ENCODE peak calls at places on chromosomes 16 and 17, in seven cellular contexts. F, B, O, P, G, I and Q are unnamed samples. For H3K79me1, the result is how much of the 10 kb centered on the place peaks cover.

GRCh38 chr16:50531901-50532300 is 16.3 kb upstream of the NKD1 start:
- DNase-seq in F (no peak), B (no peak), O (no peak), P (no peak), G (no peak), I (no peak), Q (no peak)

GRCh38 chr17:41937970-41938851 is 7.8 kb downstream of the ODAD4 start:
- DNase-seq in F (no peak), B (no peak), O (no peak), P (no peak), G (no peak), I (no peak), Q (no peak)

GRCh38 chr17:41060052-41060604 is at the start of gene KRTAP2-3:
- DNase-seq in F (peak), B (no peak), O (peak), P (peak), G (no peak), I (peak), Q (no peak)

GRCh38 chr17:6427284-6427781 is 7.6 kb downstream of the AIPL1 start:
- DNase-seq in F (peak), B (no peak), O (no peak), P (peak), G (no peak), I (no peak), Q (no peak)

GRCh38 chr17:14305785-14306496 is 5.1 kb downstream of the HS3ST3B1 start:
- DNase-seq in F (no peak), B (peak), O (no peak), P (peak), G (no peak), I (no peak), Q (no peak)

GRCh38 chr17:64377769-64378282 is 12.8 kb downstream of the PECAM1 start:
- DNase-seq in F (peak), B (no peak), O (no peak), P (peak), G (no peak), I (no peak), Q (no peak)

GRCh38 chr17:27153005-27153404 is 140.9 kb upstream of the WSB1 start:
- DNase-seq in F (peak), B (no peak), O (no peak), P (no peak), G (no peak), I (no peak), Q (no peak)

GRCh38 chr16:81106826-81107503 is 10.8 kb upstream of the GCSH start:
- DNase-seq in F (no peak), B (no peak), O (no peak), P (no peak), G (no peak), I (peak), Q (no peak)

GRCh38 chr16:82993874-82994375 is 367.2 kb downstream of the CDH13 start:
- DNase-seq in F (no peak), B (no peak), O (no peak), P (no peak), G (no peak), I (no peak), Q (no peak)

GRCh38 chr17:41547378-41547841 is 19.3 kb upstream of the KRT19 start:
- DNase-seq in F (no peak), B (no peak), O (no peak), P (no peak), G (no peak), I (no peak), Q (no peak)

GRCh38 chr17:36182176-36183000 is 6.0 kb upstream of the TBC1D3B start:
- DNase-seq in F (no peak), B (peak), O (no peak), P (no peak), G (no peak), I (no peak), Q (no peak)

GRCh38 chr17:4786111-4786491 is at the start of gene VMO1:
- DNase-seq in F (no peak), B (peak), O (no peak), P (no peak), G (no peak), I (no peak), Q (no peak)

GRCh38 chr17:76992911-76993310 is 124.7 kb downstream of the MGAT5B start:
- DNase-seq in F (no peak), B (no peak), O (no peak), P (no peak), G (no peak), I (no peak), Q (no peak)

GRCh38 chr16:67269766-67270165 is 9.6 kb upstream of the PLEKHG4 start:
- DNase-seq in F (no peak), B (peak), O (peak), P (peak), G (no peak), I (peak), Q (no peak)

GRCh38 chr16:89498839-89499238 is 8.5 kb upstream of the ANKRD11 start:
- DNase-seq in F (no peak), B (no peak), O (no peak), P (peak), G (no peak), I (no peak), Q (no peak)

GRCh38 chr17:13346996-13347762 is 254.6 kb downstream of the HS3ST3A1 start:
- DNase-seq in F (peak), B (no peak), O (peak), P (peak), G (no peak), I (peak), Q (no peak)

GRCh38 chr16:69057400-69058378 is 47.8 kb upstream of the HAS3 start:
- DNase-seq in F (peak), B (no peak), O (no peak), P (peak), G (no peak), I (no peak), Q (no peak)

GRCh38 chr17:42284020-42284369 is 4.3 kb upstream of the STAT5A start:
- DNase-seq in F (no peak), B (peak), O (no peak), P (no peak), G (no peak), I (no peak), Q (no peak)

GRCh38 chr16:15466886-15467781 is 32.7 kb downstream of the BMERB1 start:
- DNase-seq in F (no peak), B (no peak), O (no peak), P (no peak), G (no peak), I (no peak), Q (no peak)

GRCh38 chr17:36937961-36938565 is 788 bp downstream of the LHX1 start:
- DNase-seq in F (peak), B (peak), O (peak), P (peak), G (no peak), I (no peak), Q (no peak)

GRCh38 chr17:32596666-32597065 is 109.9 kb downstream of the CDK5R1 start:
- DNase-seq in F (peak), B (no peak), O (peak), P (no peak), G (no peak), I (no peak), Q (no peak)

GRCh38 chr17:32777436-32777835 is 99.5 kb downstream of the MYO1D start:
- DNase-seq in F (peak), B (no peak), O (no peak), P (no peak), G (no peak), I (no peak), Q (no peak)

GRCh38 chr16:67312450-67313118 is 14.0 kb downstream of the KCTD19 start:
- DNase-seq in F (peak), B (no peak), O (no peak), P (peak), G (no peak), I (peak), Q (no peak)

GRCh38 chr16:68298907-68299515 is 11.7 kb downstream of the SLC7A6OS start:
- DNase-seq in F (peak), B (no peak), O (peak), P (peak), G (no peak), I (no peak), Q (no peak)

GRCh38 chr17:11251561-11252107 is 10.6 kb downstream of the SHISA6 start:
- DNase-seq in F (no peak), B (peak), O (peak), P (no peak), G (no peak), I (no peak), Q (no peak)

GRCh38 chr17:7703584-7704574 is 1.1 kb upstream of the EFNB3 start:
- DNase-seq in F (no peak), B (peak), O (peak), P (peak), G (peak), I (no peak), Q (peak)

GRCh38 chr17:78383725-78384471 is 5.4 kb downstream of the PGS1 start:
- DNase-seq in F (peak), B (no peak), O (no peak), P (peak), G (no peak), I (peak), Q (no peak)

GRCh38 chr17:44044092-44044491 is 22.4 kb downstream of the LSM12 start:
- DNase-seq in F (peak), B (no peak), O (no peak), P (peak), G (no peak), I (no peak), Q (no peak)

GRCh38 chr16:58418601-58419000 is 26.3 kb downstream of the GINS3 start:
- DNase-seq in F (peak), B (no peak), O (no peak), P (no peak), G (no peak), I (no peak), Q (no peak)

GRCh38 chr17:77706938-77707337 is 251.6 kb upstream of the TNRC6C start:
- DNase-seq in F (no peak), B (peak), O (no peak), P (no peak), G (no peak), I (no peak), Q (no peak)

GRCh38 chr17:17561408-17562144 is 29.9 kb downstream of the PEMT start:
- DNase-seq in F (no peak), B (no peak), O (no peak), P (no peak), G (no peak), I (no peak), Q (no peak)

GRCh38 chr16:48612621-48613020 is 2.6 kb upstream of the N4BP1 start:
- DNase-seq in F (no peak), B (no peak), O (no peak), P (no peak), G (no peak), I (no peak), Q (no peak)

GRCh38 chr17:75681289-75681688 is 14.2 kb downstream of the SAP30BP start:
- DNase-seq in F (peak), B (no peak), O (no peak), P (peak), G (no peak), I (peak), Q (no peak)

GRCh38 chr17:42414782-42415409 is 8.2 kb downstream of the CAVIN1 start:
- DNase-seq in F (no peak), B (peak), O (no peak), P (no peak), G (no peak), I (no peak), Q (no peak)

GRCh38 chr16:9258423-9259051 is 167.1 kb downstream of the HAPSTR1 start:
- DNase-seq in F (peak), B (peak), O (peak), P (no peak), G (peak), I (no peak), Q (peak)

GRCh38 chr16:78213751-78214150 is 114.3 kb downstream of the WWOX start:
- DNase-seq in F (no peak), B (no peak), O (no peak), P (no peak), G (no peak), I (no peak), Q (no peak)

GRCh38 chr16:79372504-79373184 is 227.9 kb downstream of the MAF start:
- DNase-seq in F (no peak), B (no peak), O (no peak), P (peak), G (no peak), I (peak), Q (no peak)

GRCh38 chr17:12928736-12929135 is 89.1 kb downstream of the ELAC2 start:
- DNase-seq in F (no peak), B (no peak), O (peak), P (no peak), G (no peak), I (peak), Q (no peak)

GRCh38 chr17:81999587-81999974 is 22.2 kb downstream of the ASPSCR1 start:
- DNase-seq in F (no peak), B (no peak), O (no peak), P (no peak), G (no peak), I (peak), Q (no peak)

GRCh38 chr17:80441133-80441578 is 26.2 kb downstream of the ENDOV start:
- DNase-seq in F (peak), B (peak), O (peak), P (peak), G (no peak), I (no peak), Q (peak)

DNA sequence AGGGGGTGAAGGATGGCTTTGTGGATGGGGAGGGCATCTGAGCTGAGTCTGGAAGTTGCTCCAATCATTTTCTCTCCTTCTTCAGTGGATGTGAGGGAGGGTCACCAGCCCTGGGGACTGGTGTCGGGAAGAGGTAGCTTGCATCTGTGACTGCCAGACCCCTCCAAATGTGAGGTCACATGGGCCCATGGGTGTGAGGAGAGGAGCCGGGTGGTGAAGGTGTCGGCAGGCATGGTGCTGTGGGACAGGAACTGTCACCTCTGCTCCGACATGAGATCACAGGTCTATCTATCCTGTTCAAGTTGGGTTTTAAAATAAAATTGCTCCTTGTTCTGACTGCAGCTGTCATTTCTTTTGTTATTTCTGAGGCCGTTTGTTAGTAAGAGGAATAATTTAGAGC is 351.1 kb downstream of the CPPED1 start:
- DNase-seq in F (no peak), B (no peak), O (no peak), P (no peak), G (no peak), I (no peak), Q (no peak)
- H3K79me1 ChIP-seq in F (under half), B (under half), O (under half), P (under half), G (under half), I (under half), Q (under half)

GRCh38 chr16:2990891-2991290 is 10.6 kb upstream of the PKMYT1 start:
- DNase-seq in F (no peak), B (no peak), O (no peak), P (no peak), G (no peak), I (no peak), Q (no peak)
- H3K18ac ChIP-seq in F (no peak), B (no peak), O (no peak), P (no peak), G (peak), I (no peak), Q (no peak)

DNA sequence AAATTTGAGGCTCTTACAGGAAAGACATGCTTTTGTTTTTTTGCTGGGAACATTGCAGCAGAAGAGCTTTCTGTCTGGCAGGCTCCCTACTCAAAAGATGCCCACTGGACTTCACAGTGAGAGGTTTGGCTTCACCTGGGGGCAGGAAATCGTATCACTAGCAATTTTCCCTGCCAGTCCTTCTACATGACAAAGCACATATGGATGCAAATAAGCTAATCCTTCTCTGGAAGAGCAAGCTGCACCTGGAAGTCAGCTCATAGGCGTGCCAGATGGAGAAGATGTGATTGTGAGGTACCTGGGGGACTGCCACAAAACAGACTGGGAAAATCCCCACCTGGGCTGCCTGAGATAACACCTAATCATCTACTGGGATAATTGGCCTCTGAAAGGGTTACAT is 195.0 kb upstream of the CPHXL start:
- DNase-seq in F (no peak), B (peak), O (no peak), P (no peak), G (no peak), I (no peak), Q (no peak)
- H3K23ac ChIP-seq in F (no peak), B (no peak), O (no peak), P (no peak), G (no peak), I (no peak), Q (no peak)

GRCh38 chr16:84408314-84408690 is 40.0 kb downstream of the ATP2C2 start:
- DNase-seq in F (no peak), B (no peak), O (no peak), P (no peak), G (no peak), I (no peak), Q (no peak)

GRCh38 chr16:84404324-84404723 is 36.0 kb downstream of the ATP2C2 start:
- DNase-seq in F (no peak), B (no peak), O (no peak), P (no peak), G (no peak), I (no peak), Q (no peak)

GRCh38 chr16:84407588-84408313 is 39.4 kb downstream of the ATP2C2 start:
- DNase-seq in F (no peak), B (no peak), O (no peak), P (no peak), G (no peak), I (no peak), Q (no peak)

GRCh38 chr16:84406006-84406963 is 37.9 kb downstream of the ATP2C2 start:
- DNase-seq in F (no peak), B (no peak), O (peak), P (no peak), G (no peak), I (no peak), Q (no peak)

GRCh38 chr16:84404936-84405640 is 36.8 kb downstream of the ATP2C2 start:
- DNase-seq in F (no peak), B (no peak), O (no peak), P (no peak), G (no peak), I (no peak), Q (no peak)
- H3K79me1 ChIP-seq in F (under half), B (under half), O (under half), P (under half), G (under half), I (under half), Q (under half)

GRCh38 chr17:21417921-21418320 is 41.8 kb downstream of the KCNJ12 start:
- DNase-seq in F (no peak), B (no peak), O (no peak), P (no peak), G (no peak), I (no peak), Q (no peak)
- H3K18ac ChIP-seq in F (no peak), B (no peak), O (no peak), P (no peak), G (no peak), I (no peak), Q (no peak)

DNA sequence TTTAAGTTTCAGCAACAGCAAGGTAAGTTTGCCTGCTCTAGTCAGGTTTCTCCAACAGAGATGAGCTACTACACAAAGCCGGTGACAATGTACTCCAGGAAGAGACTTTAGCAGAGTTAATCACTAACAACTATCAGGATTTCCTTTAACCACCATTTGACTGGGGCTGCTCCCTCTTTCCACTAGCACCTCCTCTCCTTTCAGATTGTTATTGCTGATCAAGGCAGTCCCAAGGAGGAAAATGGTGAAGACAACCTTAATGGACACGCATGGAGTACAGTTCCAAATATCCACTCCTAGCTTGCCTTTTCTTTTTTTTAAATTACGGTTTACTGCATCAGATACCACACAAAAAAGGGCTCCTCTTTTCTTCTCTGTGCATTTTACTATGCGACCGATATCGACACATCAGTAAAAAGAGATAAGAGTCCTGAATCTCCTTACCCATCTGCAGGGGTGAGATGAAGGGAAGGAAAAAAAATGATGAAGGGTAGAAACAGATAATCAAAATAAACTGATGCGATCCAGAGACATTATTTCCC is 30.9 kb downstream of the FAM222B start:
- DNase-seq in F (peak), B (no peak), O (peak), P (peak), G (no peak), I (no peak), Q (peak)
- H3K23ac ChIP-seq in F (peak), B (no peak), O (no peak), P (no peak), G (no peak), I (no peak), Q (no peak)